ENCODE peak calls at places on chromosome 22, in nine cellular contexts. One of them, this sample, is unnamed.

GRCh38 chr22:45069925-45070324 is 60.1 kb upstream of the PHF21B start:
- DNase-seq in kidney epithelial cell: no peak
- DNase-seq in NCI-H460: no peak
- DNase-seq in stimulated activated effector memory CD8-positive, alpha-beta T cell treated with anti-CD3 and anti-CD28 coated beads, Interleukin-12 subunit alpha, Interleukin-12 subunit beta, amount 100 ng/mL, for 72 hours: no peak
- DNase-seq in mesenchymal stem cell: no peak
- DNase-seq in activated T-cell treated with anti-CD3 and anti-CD28 coated beads for 1 hour: no peak
- DNase-seq in MCF 10A: peak; percentile 60
- DNase-seq in GM12865: no peak
- DNase-seq in stimulated activated CD4-positive, alpha-beta T cell treated with anti-CD3 and anti-CD28 coated beads, Interleukin-12 subunit alpha, Interleukin-12 subunit beta, amount 100 ng/mL, for 48 hours: no peak
- DNase-seq in this sample: no peak

GRCh38 chr22:29230916-29231875 is 25.5 kb downstream of the EMID1 start:
- DNase-seq in kidney epithelial cell: no peak
- DNase-seq in NCI-H460: no peak
- DNase-seq in stimulated activated effector memory CD8-positive, alpha-beta T cell treated with anti-CD3 and anti-CD28 coated beads, Interleukin-12 subunit alpha, Interleukin-12 subunit beta, amount 100 ng/mL, for 72 hours: no peak
- DNase-seq in mesenchymal stem cell: no peak
- DNase-seq in activated T-cell treated with anti-CD3 and anti-CD28 coated beads for 1 hour: no peak
- DNase-seq in MCF 10A: no peak
- DNase-seq in GM12865: no peak
- DNase-seq in stimulated activated CD4-positive, alpha-beta T cell treated with anti-CD3 and anti-CD28 coated beads, Interleukin-12 subunit alpha, Interleukin-12 subunit beta, amount 100 ng/mL, for 48 hours: no peak
- DNase-seq in this sample: no peak

GRCh38 chr22:20553947-20554741 is 46.7 kb downstream of the MED15 start:
- DNase-seq in kidney epithelial cell: no peak
- DNase-seq in NCI-H460: no peak
- DNase-seq in stimulated activated effector memory CD8-positive, alpha-beta T cell treated with anti-CD3 and anti-CD28 coated beads, Interleukin-12 subunit alpha, Interleukin-12 subunit beta, amount 100 ng/mL, for 72 hours: no peak
- DNase-seq in mesenchymal stem cell: no peak
- DNase-seq in activated T-cell treated with anti-CD3 and anti-CD28 coated beads for 1 hour: no peak
- DNase-seq in MCF 10A: no peak
- DNase-seq in GM12865: no peak
- DNase-seq in stimulated activated CD4-positive, alpha-beta T cell treated with anti-CD3 and anti-CD28 coated beads, Interleukin-12 subunit alpha, Interleukin-12 subunit beta, amount 100 ng/mL, for 48 hours: no peak
- DNase-seq in this sample: no peak

GRCh38 chr22:24595863-24596262 is 3.0 kb upstream of the LRRC75B start:
- DNase-seq in kidney epithelial cell: no peak
- DNase-seq in NCI-H460: no peak
- DNase-seq in stimulated activated effector memory CD8-positive, alpha-beta T cell treated with anti-CD3 and anti-CD28 coated beads, Interleukin-12 subunit alpha, Interleukin-12 subunit beta, amount 100 ng/mL, for 72 hours: no peak
- DNase-seq in mesenchymal stem cell: no peak
- DNase-seq in activated T-cell treated with anti-CD3 and anti-CD28 coated beads for 1 hour: no peak
- DNase-seq in MCF 10A: no peak
- DNase-seq in GM12865: no peak
- DNase-seq in stimulated activated CD4-positive, alpha-beta T cell treated with anti-CD3 and anti-CD28 coated beads, Interleukin-12 subunit alpha, Interleukin-12 subunit beta, amount 100 ng/mL, for 48 hours: no peak
- DNase-seq in this sample: no peak

GRCh38 chr22:50206599-50206998 is 5.8 kb downstream of the SELENOO start:
- DNase-seq in kidney epithelial cell: no peak
- DNase-seq in NCI-H460: no peak
- DNase-seq in stimulated activated effector memory CD8-positive, alpha-beta T cell treated with anti-CD3 and anti-CD28 coated beads, Interleukin-12 subunit alpha, Interleukin-12 subunit beta, amount 100 ng/mL, for 72 hours: no peak
- DNase-seq in mesenchymal stem cell: peak; percentile 80
- DNase-seq in activated T-cell treated with anti-CD3 and anti-CD28 coated beads for 1 hour: no peak
- DNase-seq in MCF 10A: no peak
- DNase-seq in GM12865: peak; percentile 24
- DNase-seq in stimulated activated CD4-positive, alpha-beta T cell treated with anti-CD3 and anti-CD28 coated beads, Interleukin-12 subunit alpha, Interleukin-12 subunit beta, amount 100 ng/mL, for 48 hours: no peak
- DNase-seq in this sample: peak; percentile 30

GRCh38 chr22:28903080-28903479 is 19.7 kb downstream of the ZNRF3 start:
- DNase-seq in kidney epithelial cell: no peak
- DNase-seq in NCI-H460: no peak
- DNase-seq in stimulated activated effector memory CD8-positive, alpha-beta T cell treated with anti-CD3 and anti-CD28 coated beads, Interleukin-12 subunit alpha, Interleukin-12 subunit beta, amount 100 ng/mL, for 72 hours: no peak
- DNase-seq in mesenchymal stem cell: no peak
- DNase-seq in activated T-cell treated with anti-CD3 and anti-CD28 coated beads for 1 hour: no peak
- DNase-seq in MCF 10A: no peak
- DNase-seq in GM12865: no peak
- DNase-seq in stimulated activated CD4-positive, alpha-beta T cell treated with anti-CD3 and anti-CD28 coated beads, Interleukin-12 subunit alpha, Interleukin-12 subunit beta, amount 100 ng/mL, for 48 hours: no peak
- DNase-seq in this sample: no peak

GRCh38 chr22:25643232-25644000 is 78.9 kb downstream of the GRK3 start:
- DNase-seq in kidney epithelial cell: no peak
- DNase-seq in NCI-H460: no peak
- DNase-seq in stimulated activated effector memory CD8-positive, alpha-beta T cell treated with anti-CD3 and anti-CD28 coated beads, Interleukin-12 subunit alpha, Interleukin-12 subunit beta, amount 100 ng/mL, for 72 hours: no peak
- DNase-seq in mesenchymal stem cell: no peak
- DNase-seq in activated T-cell treated with anti-CD3 and anti-CD28 coated beads for 1 hour: no peak
- DNase-seq in MCF 10A: no peak
- DNase-seq in GM12865: peak; percentile 12
- DNase-seq in stimulated activated CD4-positive, alpha-beta T cell treated with anti-CD3 and anti-CD28 coated beads, Interleukin-12 subunit alpha, Interleukin-12 subunit beta, amount 100 ng/mL, for 48 hours: no peak
- DNase-seq in this sample: no peak

GRCh38 chr22:17476838-17477237 is 86.5 kb upstream of the SLC25A18 start:
- DNase-seq in kidney epithelial cell: no peak
- DNase-seq in NCI-H460: peak; percentile 32
- DNase-seq in stimulated activated effector memory CD8-positive, alpha-beta T cell treated with anti-CD3 and anti-CD28 coated beads, Interleukin-12 subunit alpha, Interleukin-12 subunit beta, amount 100 ng/mL, for 72 hours: no peak
- DNase-seq in mesenchymal stem cell: no peak
- DNase-seq in activated T-cell treated with anti-CD3 and anti-CD28 coated beads for 1 hour: no peak
- DNase-seq in MCF 10A: peak; percentile 36
- DNase-seq in GM12865: no peak
- DNase-seq in stimulated activated CD4-positive, alpha-beta T cell treated with anti-CD3 and anti-CD28 coated beads, Interleukin-12 subunit alpha, Interleukin-12 subunit beta, amount 100 ng/mL, for 48 hours: no peak
- DNase-seq in this sample: no peak

GRCh38 chr22:39734866-39735265 is 158.7 kb downstream of the ENTHD1 start:
- DNase-seq in kidney epithelial cell: no peak
- DNase-seq in NCI-H460: no peak
- DNase-seq in stimulated activated effector memory CD8-positive, alpha-beta T cell treated with anti-CD3 and anti-CD28 coated beads, Interleukin-12 subunit alpha, Interleukin-12 subunit beta, amount 100 ng/mL, for 72 hours: no peak
- DNase-seq in mesenchymal stem cell: no peak
- DNase-seq in activated T-cell treated with anti-CD3 and anti-CD28 coated beads for 1 hour: no peak
- DNase-seq in MCF 10A: no peak
- DNase-seq in GM12865: no peak
- DNase-seq in stimulated activated CD4-positive, alpha-beta T cell treated with anti-CD3 and anti-CD28 coated beads, Interleukin-12 subunit alpha, Interleukin-12 subunit beta, amount 100 ng/mL, for 48 hours: no peak
- DNase-seq in this sample: no peak

GRCh38 chr22:19714320-19715252 is at the start of gene SEPTIN5:
- DNase-seq in kidney epithelial cell: no peak
- DNase-seq in NCI-H460: no peak
- DNase-seq in stimulated activated effector memory CD8-positive, alpha-beta T cell treated with anti-CD3 and anti-CD28 coated beads, Interleukin-12 subunit alpha, Interleukin-12 subunit beta, amount 100 ng/mL, for 72 hours: no peak
- DNase-seq in mesenchymal stem cell: no peak
- DNase-seq in activated T-cell treated with anti-CD3 and anti-CD28 coated beads for 1 hour: no peak
- DNase-seq in MCF 10A: no peak
- DNase-seq in GM12865: no peak
- DNase-seq in stimulated activated CD4-positive, alpha-beta T cell treated with anti-CD3 and anti-CD28 coated beads, Interleukin-12 subunit alpha, Interleukin-12 subunit beta, amount 100 ng/mL, for 48 hours: no peak
- DNase-seq in this sample: no peak

GRCh38 chr22:19430890-19431541 is 517 bp downstream of the HIRA start:
- DNase-seq in kidney epithelial cell: no peak
- DNase-seq in NCI-H460: no peak
- DNase-seq in stimulated activated effector memory CD8-positive, alpha-beta T cell treated with anti-CD3 and anti-CD28 coated beads, Interleukin-12 subunit alpha, Interleukin-12 subunit beta, amount 100 ng/mL, for 72 hours: peak; percentile 71
- DNase-seq in mesenchymal stem cell: peak; percentile 59
- DNase-seq in activated T-cell treated with anti-CD3 and anti-CD28 coated beads for 1 hour: no peak
- DNase-seq in MCF 10A: peak; percentile 33
- DNase-seq in GM12865: peak; percentile 47
- DNase-seq in stimulated activated CD4-positive, alpha-beta T cell treated with anti-CD3 and anti-CD28 coated beads, Interleukin-12 subunit alpha, Interleukin-12 subunit beta, amount 100 ng/mL, for 48 hours: no peak
- DNase-seq in this sample: no peak

GRCh38 chr22:32237905-32238304 is 17.2 kb downstream of the SLC5A4 start:
- DNase-seq in kidney epithelial cell: no peak
- DNase-seq in NCI-H460: no peak
- DNase-seq in stimulated activated effector memory CD8-positive, alpha-beta T cell treated with anti-CD3 and anti-CD28 coated beads, Interleukin-12 subunit alpha, Interleukin-12 subunit beta, amount 100 ng/mL, for 72 hours: no peak
- DNase-seq in mesenchymal stem cell: no peak
- DNase-seq in activated T-cell treated with anti-CD3 and anti-CD28 coated beads for 1 hour: no peak
- DNase-seq in MCF 10A: no peak
- DNase-seq in GM12865: no peak
- DNase-seq in stimulated activated CD4-positive, alpha-beta T cell treated with anti-CD3 and anti-CD28 coated beads, Interleukin-12 subunit alpha, Interleukin-12 subunit beta, amount 100 ng/mL, for 48 hours: no peak
- DNase-seq in this sample: no peak

GRCh38 chr22:28978158-28978557 is 83.5 kb downstream of the C22orf31 start:
- DNase-seq in kidney epithelial cell: no peak
- DNase-seq in NCI-H460: no peak
- DNase-seq in stimulated activated effector memory CD8-positive, alpha-beta T cell treated with anti-CD3 and anti-CD28 coated beads, Interleukin-12 subunit alpha, Interleukin-12 subunit beta, amount 100 ng/mL, for 72 hours: no peak
- DNase-seq in mesenchymal stem cell: peak; percentile 36
- DNase-seq in activated T-cell treated with anti-CD3 and anti-CD28 coated beads for 1 hour: no peak
- DNase-seq in MCF 10A: peak; percentile 74
- DNase-seq in GM12865: no peak
- DNase-seq in stimulated activated CD4-positive, alpha-beta T cell treated with anti-CD3 and anti-CD28 coated beads, Interleukin-12 subunit alpha, Interleukin-12 subunit beta, amount 100 ng/mL, for 48 hours: no peak
- DNase-seq in this sample: no peak

GRCh38 chr22:39589880-39590279 is 19.3 kb downstream of the CACNA1I start:
- DNase-seq in kidney epithelial cell: no peak
- DNase-seq in NCI-H460: no peak
- DNase-seq in stimulated activated effector memory CD8-positive, alpha-beta T cell treated with anti-CD3 and anti-CD28 coated beads, Interleukin-12 subunit alpha, Interleukin-12 subunit beta, amount 100 ng/mL, for 72 hours: no peak
- DNase-seq in mesenchymal stem cell: no peak
- DNase-seq in activated T-cell treated with anti-CD3 and anti-CD28 coated beads for 1 hour: no peak
- DNase-seq in MCF 10A: no peak
- DNase-seq in GM12865: no peak
- DNase-seq in stimulated activated CD4-positive, alpha-beta T cell treated with anti-CD3 and anti-CD28 coated beads, Interleukin-12 subunit alpha, Interleukin-12 subunit beta, amount 100 ng/mL, for 48 hours: no peak
- DNase-seq in this sample: no peak

GRCh38 chr22:38290347-38290746 is 17.5 kb upstream of the TMEM184B start:
- DNase-seq in kidney epithelial cell: no peak
- DNase-seq in NCI-H460: no peak
- DNase-seq in stimulated activated effector memory CD8-positive, alpha-beta T cell treated with anti-CD3 and anti-CD28 coated beads, Interleukin-12 subunit alpha, Interleukin-12 subunit beta, amount 100 ng/mL, for 72 hours: no peak
- DNase-seq in mesenchymal stem cell: no peak
- DNase-seq in activated T-cell treated with anti-CD3 and anti-CD28 coated beads for 1 hour: no peak
- DNase-seq in MCF 10A: no peak
- DNase-seq in GM12865: no peak
- DNase-seq in stimulated activated CD4-positive, alpha-beta T cell treated with anti-CD3 and anti-CD28 coated beads, Interleukin-12 subunit alpha, Interleukin-12 subunit beta, amount 100 ng/mL, for 48 hours: no peak
- DNase-seq in this sample: no peak

GRCh38 chr22:23065069-23065451 is 5.3 kb upstream of the GNAZ start:
- DNase-seq in kidney epithelial cell: no peak
- DNase-seq in NCI-H460: no peak
- DNase-seq in stimulated activated effector memory CD8-positive, alpha-beta T cell treated with anti-CD3 and anti-CD28 coated beads, Interleukin-12 subunit alpha, Interleukin-12 subunit beta, amount 100 ng/mL, for 72 hours: no peak
- DNase-seq in mesenchymal stem cell: no peak
- DNase-seq in activated T-cell treated with anti-CD3 and anti-CD28 coated beads for 1 hour: no peak
- DNase-seq in MCF 10A: no peak
- DNase-seq in GM12865: no peak
- DNase-seq in stimulated activated CD4-positive, alpha-beta T cell treated with anti-CD3 and anti-CD28 coated beads, Interleukin-12 subunit alpha, Interleukin-12 subunit beta, amount 100 ng/mL, for 48 hours: no peak
- DNase-seq in this sample: no peak

GRCh38 chr22:37032535-37033460 is 13.3 kb downstream of the MPST start:
- DNase-seq in kidney epithelial cell: peak; percentile 83
- DNase-seq in NCI-H460: peak; percentile 59
- DNase-seq in stimulated activated effector memory CD8-positive, alpha-beta T cell treated with anti-CD3 and anti-CD28 coated beads, Interleukin-12 subunit alpha, Interleukin-12 subunit beta, amount 100 ng/mL, for 72 hours: no peak
- DNase-seq in mesenchymal stem cell: peak; percentile 63
- DNase-seq in activated T-cell treated with anti-CD3 and anti-CD28 coated beads for 1 hour: no peak
- DNase-seq in MCF 10A: peak; percentile 96
- DNase-seq in GM12865: no peak
- DNase-seq in stimulated activated CD4-positive, alpha-beta T cell treated with anti-CD3 and anti-CD28 coated beads, Interleukin-12 subunit alpha, Interleukin-12 subunit beta, amount 100 ng/mL, for 48 hours: no peak
- DNase-seq in this sample: no peak

GRCh38 chr22:39256186-39256552 is 11.4 kb upstream of the PDGFB start:
- DNase-seq in kidney epithelial cell: no peak
- DNase-seq in NCI-H460: no peak
- DNase-seq in stimulated activated effector memory CD8-positive, alpha-beta T cell treated with anti-CD3 and anti-CD28 coated beads, Interleukin-12 subunit alpha, Interleukin-12 subunit beta, amount 100 ng/mL, for 72 hours: no peak
- DNase-seq in mesenchymal stem cell: no peak
- DNase-seq in activated T-cell treated with anti-CD3 and anti-CD28 coated beads for 1 hour: no peak
- DNase-seq in MCF 10A: no peak
- DNase-seq in GM12865: no peak
- DNase-seq in stimulated activated CD4-positive, alpha-beta T cell treated with anti-CD3 and anti-CD28 coated beads, Interleukin-12 subunit alpha, Interleukin-12 subunit beta, amount 100 ng/mL, for 48 hours: no peak
- DNase-seq in this sample: no peak

GRCh38 chr22:50236731-50237409 is 8.0 kb downstream of the TUBGCP6 start:
- DNase-seq in kidney epithelial cell: no peak
- DNase-seq in NCI-H460: no peak
- DNase-seq in stimulated activated effector memory CD8-positive, alpha-beta T cell treated with anti-CD3 and anti-CD28 coated beads, Interleukin-12 subunit alpha, Interleukin-12 subunit beta, amount 100 ng/mL, for 72 hours: no peak
- DNase-seq in mesenchymal stem cell: peak; percentile 50
- DNase-seq in activated T-cell treated with anti-CD3 and anti-CD28 coated beads for 1 hour: no peak
- DNase-seq in MCF 10A: no peak
- DNase-seq in GM12865: peak; percentile 58
- DNase-seq in stimulated activated CD4-positive, alpha-beta T cell treated with anti-CD3 and anti-CD28 coated beads, Interleukin-12 subunit alpha, Interleukin-12 subunit beta, amount 100 ng/mL, for 48 hours: no peak
- DNase-seq in this sample: peak; percentile 33

GRCh38 chr22:26321469-26321913 is 107.6 kb upstream of the ASPHD2 start:
- DNase-seq in kidney epithelial cell: no peak
- DNase-seq in NCI-H460: no peak
- DNase-seq in stimulated activated effector memory CD8-positive, alpha-beta T cell treated with anti-CD3 and anti-CD28 coated beads, Interleukin-12 subunit alpha, Interleukin-12 subunit beta, amount 100 ng/mL, for 72 hours: no peak
- DNase-seq in mesenchymal stem cell: peak; percentile 8
- DNase-seq in activated T-cell treated with anti-CD3 and anti-CD28 coated beads for 1 hour: no peak
- DNase-seq in MCF 10A: peak; percentile 64
- DNase-seq in GM12865: no peak
- DNase-seq in stimulated activated CD4-positive, alpha-beta T cell treated with anti-CD3 and anti-CD28 coated beads, Interleukin-12 subunit alpha, Interleukin-12 subunit beta, amount 100 ng/mL, for 48 hours: no peak
- DNase-seq in this sample: no peak

GRCh38 chr22:32622004-32622761 is 147.6 kb downstream of the FBXO7 start:
- DNase-seq in kidney epithelial cell: no peak
- DNase-seq in NCI-H460: no peak
- DNase-seq in stimulated activated effector memory CD8-positive, alpha-beta T cell treated with anti-CD3 and anti-CD28 coated beads, Interleukin-12 subunit alpha, Interleukin-12 subunit beta, amount 100 ng/mL, for 72 hours: no peak
- DNase-seq in mesenchymal stem cell: peak; percentile 86
- DNase-seq in activated T-cell treated with anti-CD3 and anti-CD28 coated beads for 1 hour: no peak
- DNase-seq in MCF 10A: no peak
- DNase-seq in GM12865: no peak
- DNase-seq in stimulated activated CD4-positive, alpha-beta T cell treated with anti-CD3 and anti-CD28 coated beads, Interleukin-12 subunit alpha, Interleukin-12 subunit beta, amount 100 ng/mL, for 48 hours: no peak
- DNase-seq in this sample: no peak

GRCh38 chr22:36032611-36033010 is 4.0 kb upstream of the RBFOX2 start:
- DNase-seq in kidney epithelial cell: no peak
- DNase-seq in NCI-H460: no peak
- DNase-seq in stimulated activated effector memory CD8-positive, alpha-beta T cell treated with anti-CD3 and anti-CD28 coated beads, Interleukin-12 subunit alpha, Interleukin-12 subunit beta, amount 100 ng/mL, for 72 hours: no peak
- DNase-seq in mesenchymal stem cell: no peak
- DNase-seq in activated T-cell treated with anti-CD3 and anti-CD28 coated beads for 1 hour: no peak
- DNase-seq in MCF 10A: no peak
- DNase-seq in GM12865: no peak
- DNase-seq in stimulated activated CD4-positive, alpha-beta T cell treated with anti-CD3 and anti-CD28 coated beads, Interleukin-12 subunit alpha, Interleukin-12 subunit beta, amount 100 ng/mL, for 48 hours: no peak
- DNase-seq in this sample: no peak

GRCh38 chr22:48758905-48759875 is 1068.5 kb downstream of the BRD1 start:
- DNase-seq in kidney epithelial cell: no peak
- DNase-seq in NCI-H460: no peak
- DNase-seq in stimulated activated effector memory CD8-positive, alpha-beta T cell treated with anti-CD3 and anti-CD28 coated beads, Interleukin-12 subunit alpha, Interleukin-12 subunit beta, amount 100 ng/mL, for 72 hours: no peak
- DNase-seq in mesenchymal stem cell: no peak
- DNase-seq in activated T-cell treated with anti-CD3 and anti-CD28 coated beads for 1 hour: no peak
- DNase-seq in MCF 10A: no peak
- DNase-seq in GM12865: no peak
- DNase-seq in stimulated activated CD4-positive, alpha-beta T cell treated with anti-CD3 and anti-CD28 coated beads, Interleukin-12 subunit alpha, Interleukin-12 subunit beta, amount 100 ng/mL, for 48 hours: no peak
- DNase-seq in this sample: no peak

GRCh38 chr22:37416806-37417205 is 10.5 kb downstream of the ELFN2 start:
- DNase-seq in kidney epithelial cell: no peak
- DNase-seq in NCI-H460: no peak
- DNase-seq in stimulated activated effector memory CD8-positive, alpha-beta T cell treated with anti-CD3 and anti-CD28 coated beads, Interleukin-12 subunit alpha, Interleukin-12 subunit beta, amount 100 ng/mL, for 72 hours: no peak
- DNase-seq in mesenchymal stem cell: no peak
- DNase-seq in activated T-cell treated with anti-CD3 and anti-CD28 coated beads for 1 hour: no peak
- DNase-seq in MCF 10A: no peak
- DNase-seq in GM12865: peak; percentile 20
- DNase-seq in stimulated activated CD4-positive, alpha-beta T cell treated with anti-CD3 and anti-CD28 coated beads, Interleukin-12 subunit alpha, Interleukin-12 subunit beta, amount 100 ng/mL, for 48 hours: no peak
- DNase-seq in this sample: peak; percentile 11

GRCh38 chr22:40345271-40345670 is 1.0 kb upstream of the ADSL start:
- DNase-seq in kidney epithelial cell: no peak
- DNase-seq in NCI-H460: no peak
- DNase-seq in stimulated activated effector memory CD8-positive, alpha-beta T cell treated with anti-CD3 and anti-CD28 coated beads, Interleukin-12 subunit alpha, Interleukin-12 subunit beta, amount 100 ng/mL, for 72 hours: no peak
- DNase-seq in mesenchymal stem cell: peak; percentile 36
- DNase-seq in activated T-cell treated with anti-CD3 and anti-CD28 coated beads for 1 hour: no peak
- DNase-seq in MCF 10A: peak; percentile 73
- DNase-seq in GM12865: peak; percentile 53
- DNase-seq in stimulated activated CD4-positive, alpha-beta T cell treated with anti-CD3 and anti-CD28 coated beads, Interleukin-12 subunit alpha, Interleukin-12 subunit beta, amount 100 ng/mL, for 48 hours: no peak
- DNase-seq in this sample: no peak

GRCh38 chr22:49352361-49353169 is 475.1 kb downstream of the BRD1 start:
- DNase-seq in kidney epithelial cell: no peak
- DNase-seq in NCI-H460: no peak
- DNase-seq in stimulated activated effector memory CD8-positive, alpha-beta T cell treated with anti-CD3 and anti-CD28 coated beads, Interleukin-12 subunit alpha, Interleukin-12 subunit beta, amount 100 ng/mL, for 72 hours: no peak
- DNase-seq in mesenchymal stem cell: no peak
- DNase-seq in activated T-cell treated with anti-CD3 and anti-CD28 coated beads for 1 hour: no peak
- DNase-seq in MCF 10A: no peak
- DNase-seq in GM12865: no peak
- DNase-seq in stimulated activated CD4-positive, alpha-beta T cell treated with anti-CD3 and anti-CD28 coated beads, Interleukin-12 subunit alpha, Interleukin-12 subunit beta, amount 100 ng/mL, for 48 hours: no peak
- DNase-seq in this sample: no peak

GRCh38 chr22:46763051-46763705 is 728 bp downstream of the TBC1D22A start:
- DNase-seq in kidney epithelial cell: no peak
- DNase-seq in NCI-H460: no peak
- DNase-seq in stimulated activated effector memory CD8-positive, alpha-beta T cell treated with anti-CD3 and anti-CD28 coated beads, Interleukin-12 subunit alpha, Interleukin-12 subunit beta, amount 100 ng/mL, for 72 hours: no peak
- DNase-seq in mesenchymal stem cell: peak; percentile 46
- DNase-seq in activated T-cell treated with anti-CD3 and anti-CD28 coated beads for 1 hour: no peak
- DNase-seq in MCF 10A: no peak
- DNase-seq in GM12865: peak; percentile 92
- DNase-seq in stimulated activated CD4-positive, alpha-beta T cell treated with anti-CD3 and anti-CD28 coated beads, Interleukin-12 subunit alpha, Interleukin-12 subunit beta, amount 100 ng/mL, for 48 hours: no peak
- DNase-seq in this sample: no peak

GRCh38 chr22:25165785-25166184 is 33.9 kb upstream of the CRYBB3 start:
- DNase-seq in kidney epithelial cell: no peak
- DNase-seq in NCI-H460: no peak
- DNase-seq in stimulated activated effector memory CD8-positive, alpha-beta T cell treated with anti-CD3 and anti-CD28 coated beads, Interleukin-12 subunit alpha, Interleukin-12 subunit beta, amount 100 ng/mL, for 72 hours: no peak
- DNase-seq in mesenchymal stem cell: no peak
- DNase-seq in activated T-cell treated with anti-CD3 and anti-CD28 coated beads for 1 hour: no peak
- DNase-seq in MCF 10A: no peak
- DNase-seq in GM12865: no peak
- DNase-seq in stimulated activated CD4-positive, alpha-beta T cell treated with anti-CD3 and anti-CD28 coated beads, Interleukin-12 subunit alpha, Interleukin-12 subunit beta, amount 100 ng/mL, for 48 hours: no peak
- DNase-seq in this sample: no peak

GRCh38 chr22:19478466-19479357 is at the start of gene UFD1:
- DNase-seq in kidney epithelial cell: peak; percentile 25
- DNase-seq in NCI-H460: peak; percentile 59
- DNase-seq in stimulated activated effector memory CD8-positive, alpha-beta T cell treated with anti-CD3 and anti-CD28 coated beads, Interleukin-12 subunit alpha, Interleukin-12 subunit beta, amount 100 ng/mL, for 72 hours: peak; percentile 91
- DNase-seq in mesenchymal stem cell: peak; percentile 93
- DNase-seq in activated T-cell treated with anti-CD3 and anti-CD28 coated beads for 1 hour: peak; percentile 65
- DNase-seq in MCF 10A: peak; percentile 79
- DNase-seq in GM12865: peak; percentile 91
- DNase-seq in stimulated activated CD4-positive, alpha-beta T cell treated with anti-CD3 and anti-CD28 coated beads, Interleukin-12 subunit alpha, Interleukin-12 subunit beta, amount 100 ng/mL, for 48 hours: peak; percentile 74
- DNase-seq in this sample: peak; percentile 82

GRCh38 chr22:25092119-25092518 is 107.5 kb upstream of the CRYBB3 start:
- DNase-seq in kidney epithelial cell: no peak
- DNase-seq in NCI-H460: no peak
- DNase-seq in stimulated activated effector memory CD8-positive, alpha-beta T cell treated with anti-CD3 and anti-CD28 coated beads, Interleukin-12 subunit alpha, Interleukin-12 subunit beta, amount 100 ng/mL, for 72 hours: no peak
- DNase-seq in mesenchymal stem cell: no peak
- DNase-seq in activated T-cell treated with anti-CD3 and anti-CD28 coated beads for 1 hour: no peak
- DNase-seq in MCF 10A: no peak
- DNase-seq in GM12865: no peak
- DNase-seq in stimulated activated CD4-positive, alpha-beta T cell treated with anti-CD3 and anti-CD28 coated beads, Interleukin-12 subunit alpha, Interleukin-12 subunit beta, amount 100 ng/mL, for 48 hours: no peak
- DNase-seq in this sample: no peak

GRCh38 chr22:34587357-34588356 is 478.3 kb upstream of the ISX start:
- DNase-seq in kidney epithelial cell: no peak
- DNase-seq in NCI-H460: no peak
- DNase-seq in stimulated activated effector memory CD8-positive, alpha-beta T cell treated with anti-CD3 and anti-CD28 coated beads, Interleukin-12 subunit alpha, Interleukin-12 subunit beta, amount 100 ng/mL, for 72 hours: no peak
- DNase-seq in mesenchymal stem cell: no peak
- DNase-seq in activated T-cell treated with anti-CD3 and anti-CD28 coated beads for 1 hour: no peak
- DNase-seq in MCF 10A: no peak
- DNase-seq in GM12865: no peak
- DNase-seq in stimulated activated CD4-positive, alpha-beta T cell treated with anti-CD3 and anti-CD28 coated beads, Interleukin-12 subunit alpha, Interleukin-12 subunit beta, amount 100 ng/mL, for 48 hours: no peak
- DNase-seq in this sample: no peak